ENCODE peak calls at places on chromosome 20, in six cellular contexts. X is AG04449, O is astrocyte, Q is GM10248, L is heart left ventricle, M is MCF 10A. U is an unnamed sample.
A peak's percentile ranks its signal among the peaks of the same experiment; 100 is the strongest.

GRCh38 chr20:17036546-17036945 is 190.3 kb upstream of the PCSK2 start:
- DNase-seq in X (no peak), O (peak; percentile 38), Q (no peak), L (no peak), M (no peak), U (no peak)

GRCh38 chr20:29300579-29301551 is 1956.6 kb upstream of the DEFB115 start:
- DNase-seq in X (no peak), O (no peak), Q (peak; percentile 13), L (no peak), M (no peak), U (no peak)

GRCh38 chr20:25571240-25571639 is 14.1 kb downstream of the NINL start:
- DNase-seq in X (no peak), O (no peak), Q (no peak), L (no peak), M (no peak), U (no peak)

GRCh38 chr20:53077373-53078205 is 105.4 kb downstream of the TSHZ2 start:
- DNase-seq in X (no peak), O (peak; percentile 92), Q (no peak), L (no peak), M (peak; percentile 43), U (no peak)

GRCh38 chr20:22686097-22686496 is 101.7 kb upstream of the FOXA2 start:
- DNase-seq in X (no peak), O (peak; percentile 15), Q (no peak), L (peak; percentile 45), M (peak; percentile 62), U (peak; percentile 45)

GRCh38 chr20:1293641-1294379 is 27.7 kb downstream of the SNPH start:
- DNase-seq in X (no peak), O (no peak), Q (no peak), L (no peak), M (no peak), U (no peak)

GRCh38 chr20:1173698-1174097 is 11.1 kb downstream of the TMEM74B start:
- DNase-seq in X (no peak), O (no peak), Q (no peak), L (no peak), M (no peak), U (no peak)

GRCh38 chr20:45095753-45096371 is 5.1 kb downstream of the KCNS1 start:
- DNase-seq in X (peak; percentile 7), O (no peak), Q (peak; percentile 69), L (peak; percentile 34), M (peak; percentile 76), U (peak; percentile 54)

GRCh38 chr20:56171087-56172012 is 77.2 kb upstream of the MC3R start:
- DNase-seq in X (no peak), O (no peak), Q (no peak), L (no peak), M (peak; percentile 32), U (no peak)

GRCh38 chr20:43571310-43571709 is 12.5 kb downstream of the SGK2 start:
- DNase-seq in X (no peak), O (no peak), Q (peak; percentile 29), L (no peak), M (no peak), U (no peak)

GRCh38 chr20:40481337-40481736 is 207.7 kb downstream of the MAFB start:
- DNase-seq in X (no peak), O (no peak), Q (no peak), L (no peak), M (no peak), U (no peak)

GRCh38 chr20:33419140-33419974 is 18.0 kb upstream of the CDK5RAP1 start:
- DNase-seq in X (no peak), O (peak; percentile 66), Q (no peak), L (peak; percentile 87), M (no peak), U (no peak)

GRCh38 chr20:33418033-33418432 is 16.7 kb upstream of the CDK5RAP1 start:
- DNase-seq in X (no peak), O (no peak), Q (no peak), L (no peak), M (no peak), U (no peak)

GRCh38 chr20:33412484-33412838 is 11.1 kb upstream of the CDK5RAP1 start:
- DNase-seq in X (no peak), O (no peak), Q (no peak), L (no peak), M (no peak), U (no peak)

GRCh38 chr20:33411711-33412483 is 10.6 kb upstream of the CDK5RAP1 start:
- DNase-seq in X (no peak), O (no peak), Q (no peak), L (no peak), M (no peak), U (no peak)

DNA sequence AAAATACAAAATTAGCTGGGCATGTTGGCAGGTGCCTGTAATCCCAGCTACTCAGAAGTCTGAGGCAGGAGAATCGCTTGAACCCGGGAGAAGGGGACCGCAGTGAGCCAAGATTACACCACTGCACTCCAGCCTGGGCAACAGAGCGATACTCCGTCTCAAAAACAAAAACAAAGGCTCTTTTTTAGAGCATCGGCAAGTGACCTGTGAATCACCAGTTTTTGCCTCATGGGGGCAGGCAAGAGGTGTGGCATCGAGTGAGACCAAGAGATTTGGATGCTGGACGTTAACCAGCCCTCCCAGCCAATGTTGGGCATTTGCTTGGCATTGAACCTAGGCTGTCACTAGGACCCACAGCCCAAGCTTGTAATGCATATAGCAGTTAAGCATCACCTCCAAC is 14.6 kb upstream of the CDK5RAP1 start:
- DNase-seq in X (no peak), O (no peak), Q (no peak), L (peak; percentile 57), M (peak; percentile 77), U (peak; percentile 37)
- TF ChIP-seq CTCF in X (peak; percentile 45), O (peak; percentile 45), Q (peak; percentile 30), L (peak; percentile 62), M (peak; percentile 42), U (peak; percentile 72)

DNA sequence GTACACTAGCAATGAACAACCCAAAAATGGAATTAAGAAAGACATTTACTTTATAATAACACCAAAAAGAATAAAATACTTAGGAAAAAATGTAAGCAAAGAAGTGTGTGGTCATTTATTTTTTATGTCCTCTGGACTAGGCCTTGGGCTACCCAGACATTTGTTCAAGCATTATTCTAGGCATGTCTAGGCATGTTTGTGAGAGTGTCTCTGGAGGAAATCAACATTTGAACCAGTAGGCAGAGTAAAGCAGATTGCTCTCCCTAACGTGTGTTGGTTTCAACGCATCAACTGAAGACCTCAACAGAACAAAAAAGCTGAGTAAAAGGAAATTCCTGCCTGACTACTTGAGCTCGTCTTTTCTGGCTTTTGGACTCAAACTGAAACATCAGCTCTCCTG is 84.5 kb downstream of the ANKEF1 start:
- DNase-seq in X (no peak), O (no peak), Q (no peak), L (no peak), M (peak; percentile 17), U (no peak)
- TF ChIP-seq CTCF in X (no peak), O (no peak), Q (no peak), L (no peak), M (no peak), U (no peak)

GRCh38 chr20:10404023-10404628 is 29.9 kb downstream of the MKKS start:
- DNase-seq in X (no peak), O (no peak), Q (no peak), L (no peak), M (no peak), U (no peak)
- TF ChIP-seq CTCF in X (no peak), O (no peak), Q (no peak), L (no peak), M (no peak), U (no peak)

GRCh38 chr20:49396230-49396629 is 86.2 kb downstream of the KCNB1 start:
- DNase-seq in X (no peak), O (no peak), Q (no peak), L (no peak), M (no peak), U (no peak)
- TF ChIP-seq CTCF in X (no peak), O (peak; percentile 12), Q (no peak), L (no peak), M (no peak), U (peak; percentile 68)

GRCh38 chr20:61350500-61351250 is 98.6 kb downstream of the CDH4 start:
- DNase-seq in X (no peak), O (no peak), Q (no peak), L (no peak), M (no peak), U (no peak)
- TF ChIP-seq CTCF in X (no peak), O (no peak), Q (no peak), L (no peak), M (no peak), U (no peak)

GRCh38 chr20:63290677-63291472 is 2.1 kb upstream of the COL20A1 start:
- DNase-seq in X (no peak), O (peak; percentile 20), Q (peak; percentile 86), L (no peak), M (peak; percentile 21), U (peak; percentile 16)
- TF ChIP-seq CTCF in X (peak; percentile 92), O (peak; percentile 35), Q (peak; percentile 54), L (peak; percentile 61), M (peak; percentile 57), U (peak; percentile 89)

U was measured in HFFc6.